ENCODE peak calls at places on chromosomes 5 and 9, in five cellular contexts. A is NCI-H2081 treated with DMSO at 0.1 percent for 48 hours, U is iPS DF 6.9, N is GM13977, W is iPS-NIHi11. Y is an unnamed sample.

GRCh38 chr5:104186100-104186499 is 623.5 kb upstream of the NUDT12 start:
- DNase-seq in N (no peak), W (no peak), A (no peak), U (peak), Y (peak)

GRCh38 chr5:83099001-83099400 is 21.7 kb downstream of the XRCC4 start:
- DNase-seq in A (no peak), W (no peak), U (no peak), N (no peak), Y (no peak)

GRCh38 chr9:96417610-96418073 is 528 bp downstream of the ZNF367 start:
- DNase-seq in W (no peak), U (no peak), N (no peak), A (no peak), Y (no peak)

GRCh38 chr5:173963867-173964429 is 25.0 kb upstream of the C5orf47 start:
- DNase-seq in N (no peak), W (peak), A (peak), U (no peak), Y (peak)

GRCh38 chr5:1063661-1064382 is 48.0 kb downstream of the SLC12A7 start:
- DNase-seq in A (no peak), N (no peak), U (no peak), W (no peak), Y (no peak)

GRCh38 chr9:136618578-136619547 is 43.9 kb upstream of the EGFL7 start:
- DNase-seq in U (no peak), A (no peak), N (peak), W (no peak), Y (no peak)

GRCh38 chr5:155040984-155041383 is 27.4 kb downstream of the KIF4B start:
- DNase-seq in W (no peak), U (no peak), A (no peak), N (no peak), Y (no peak)

GRCh38 chr5:96968614-96969013 is 32.7 kb downstream of the LNPEP start:
- DNase-seq in N (no peak), A (no peak), W (no peak), U (no peak), Y (no peak)

GRCh38 chr5:105982526-105982925 is 1688.2 kb downstream of the EFNA5 start:
- DNase-seq in W (no peak), U (no peak), A (no peak), N (no peak), Y (peak)

GRCh38 chr9:34552986-34553385 is 30.2 kb upstream of the ENHO start:
- DNase-seq in U (no peak), A (no peak), N (no peak), W (no peak), Y (no peak)

GRCh38 chr5:38535845-38536244 is 20.6 kb downstream of the LIFR start:
- DNase-seq in U (no peak), N (no peak), A (no peak), W (no peak), Y (no peak)

GRCh38 chr9:129886226-129887174 is 51.2 kb downstream of the USP20 start:
- DNase-seq in W (no peak), A (no peak), U (no peak), N (no peak), Y (no peak)

GRCh38 chr5:140342896-140343295 is 3.5 kb downstream of the HBEGF start:
- DNase-seq in U (no peak), N (no peak), A (no peak), W (no peak), Y (no peak)

GRCh38 chr9:131567910-131568309 is 22.6 kb downstream of the PRRT1B start:
- DNase-seq in W (no peak), U (no peak), N (no peak), A (no peak), Y (no peak)

GRCh38 chr9:38183994-38184568 is 115.1 kb upstream of the SHB start:
- DNase-seq in U (no peak), N (no peak), A (no peak), W (no peak), Y (no peak)

GRCh38 chr9:20269620-20270019 is 352.7 kb downstream of the MLLT3 start:
- DNase-seq in U (no peak), W (no peak), N (no peak), A (no peak), Y (no peak)

GRCh38 chr5:65840071-65840470 is 86.3 kb upstream of the ERBIN start:
- DNase-seq in U (no peak), W (no peak), N (no peak), A (no peak), Y (no peak)

GRCh38 chr9:81671880-81672280 is 17.5 kb downstream of the TLE1 start:
- DNase-seq in A (no peak), N (no peak), W (no peak), U (no peak), Y (no peak)

GRCh38 chr9:18798518-18799290 is 234.3 kb downstream of the SAXO1 start:
- DNase-seq in U (no peak), N (no peak), W (no peak), A (no peak), Y (no peak)

GRCh38 chr9:123049589-123050222 is 16.2 kb downstream of the GPR21 start:
- DNase-seq in A (peak), W (peak), N (no peak), U (no peak), Y (no peak)

GRCh38 chr5:178426326-178427130 is 163.7 kb downstream of the COL23A1 start:
- DNase-seq in N (no peak), W (no peak), A (no peak), U (no peak), Y (no peak)

GRCh38 chr5:145856285-145856818 is 16.5 kb downstream of the GRXCR2 start:
- DNase-seq in U (peak), N (no peak), A (no peak), W (peak), Y (peak)

Y was measured in WTC11.